ENCODE peak calls at places on chromosomes 1 and 21, in eight cellular contexts. D, G, U, Y, Q, H, X and M are unnamed samples.

GRCh38 chr21:32120231-32120630 is 158.6 kb downstream of the MIS18A start:
- DNase-seq in U (no peak), D (no peak), H (no peak), Y (no peak), G (no peak), Q (no peak), X (no peak), M (no peak)

GRCh38 chr21:45861156-45861870 is 120.3 kb upstream of the COL6A1 start:
- DNase-seq in X (no peak), Y (no peak), U (no peak), H (no peak), Q (no peak), G (no peak), D (no peak), M (no peak)

GRCh38 chr1:183248989-183249691 is 63.1 kb downstream of the LAMC2 start:
- DNase-seq in G (no peak), X (no peak), H (no peak), D (no peak), U (no peak), Y (no peak), Q (no peak), M (no peak)

GRCh38 chr21:36379236-36379635 is 6.0 kb upstream of the CHAF1B start:
- DNase-seq in H (no peak), D (no peak), Q (no peak), G (no peak), X (no peak), Y (no peak), U (no peak), M (no peak)

GRCh38 chr1:161989108-161989507 is 34.6 kb downstream of the OLFML2B start:
- DNase-seq in U (no peak), X (no peak), H (no peak), Y (peak; percentile 11), D (no peak), Q (no peak), G (no peak), M (no peak)

GRCh38 chr1:212600980-212601379 is 7.6 kb upstream of the ATF3 start:
- DNase-seq in U (no peak), D (no peak), H (no peak), X (no peak), G (no peak), Q (no peak), Y (no peak), M (no peak)

GRCh38 chr1:167095368-167095767 is 1.5 kb downstream of the STYXL2 start:
- DNase-seq in Q (no peak), U (peak; percentile 68), H (peak; percentile 15), Y (peak; percentile 61), G (no peak), D (no peak), X (no peak), M (no peak)

GRCh38 chr1:183806650-183807049 is 1.7 kb downstream of the RGL1 start:
- DNase-seq in Q (no peak), X (peak; percentile 35), H (no peak), G (no peak), D (no peak), U (no peak), Y (no peak), M (no peak)

GRCh38 chr1:61080408-61081134 is 1.8 kb upstream of the NFIA start:
- DNase-seq in Q (peak; percentile 18), Y (no peak), D (no peak), H (no peak), G (no peak), U (no peak), X (no peak), M (no peak)

GRCh38 chr1:173527151-173527826 is 50.2 kb downstream of the PRDX6 start:
- DNase-seq in X (no peak), D (no peak), H (no peak), U (no peak), Q (peak; percentile 57), Y (no peak), G (no peak), M (no peak)

GRCh38 chr1:206909883-206910318 is 11.8 kb downstream of the FCMR start:
- DNase-seq in Y (no peak), Q (no peak), D (no peak), U (no peak), G (no peak), H (no peak), X (no peak), M (peak; percentile 41)
- H3K27ac ChIP-seq in Y (no peak overlapping the region), Q (no peak overlapping the region), D (no peak overlapping the region), U (no peak overlapping the region), G (no peak overlapping the region), H (no peak overlapping the region), X (no peak overlapping the region), M (peak overlapping the region; percentile 57)

GRCh38 chr1:30940541-30940940 is 32.0 kb upstream of the SDC3 start:
- DNase-seq in H (no peak), G (no peak), D (no peak), Q (no peak), U (no peak), Y (no peak), X (no peak), M (no peak)
- H3K27ac ChIP-seq in H (no peak overlapping the region), G (no peak overlapping the region), D (no peak overlapping the region), Q (no peak overlapping the region), U (no peak overlapping the region), Y (no peak overlapping the region), X (no peak overlapping the region), M (no peak overlapping the region)

DNA sequence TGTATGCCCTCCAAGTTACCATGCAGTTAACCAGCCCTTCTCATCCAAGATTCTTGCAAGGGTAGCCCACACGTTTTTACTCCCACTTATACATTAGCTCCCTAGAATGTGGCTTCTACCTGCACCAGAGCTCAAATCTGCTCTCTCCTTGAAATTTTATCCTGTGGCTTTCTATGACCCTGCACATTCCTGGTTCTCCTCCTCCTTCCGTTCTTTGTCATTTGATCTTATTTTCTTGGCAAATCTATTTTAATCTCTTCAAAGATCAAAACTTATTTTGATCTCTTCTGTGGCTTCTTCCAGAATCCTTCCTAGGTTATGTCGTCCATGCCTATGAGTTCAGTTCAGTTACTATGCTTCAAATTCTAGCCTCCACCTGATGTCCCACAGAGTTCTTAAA is 115.6 kb upstream of the GUCA2B start:
- DNase-seq in U (no peak), X (no peak), H (no peak), D (no peak), Q (no peak), G (no peak), Y (no peak), M (no peak)
- H3K27ac ChIP-seq in U (no peak overlapping the region), X (no peak overlapping the region), H (no peak overlapping the region), D (no peak overlapping the region), Q (no peak overlapping the region), G (no peak overlapping the region), Y (no peak overlapping the region), M (no peak overlapping the region)

GRCh38 chr1:89975540-89976125 is 19.3 kb upstream of the ZNF326 start:
- DNase-seq in H (no peak), Y (no peak), U (no peak), D (no peak), G (no peak), X (no peak), Q (no peak), M (no peak)
- H3K27ac ChIP-seq in H (no peak overlapping the region), Y (no peak overlapping the region), U (no peak overlapping the region), D (no peak overlapping the region), G (no peak overlapping the region), X (no peak overlapping the region), Q (no peak overlapping the region), M (no peak overlapping the region)

DNA sequence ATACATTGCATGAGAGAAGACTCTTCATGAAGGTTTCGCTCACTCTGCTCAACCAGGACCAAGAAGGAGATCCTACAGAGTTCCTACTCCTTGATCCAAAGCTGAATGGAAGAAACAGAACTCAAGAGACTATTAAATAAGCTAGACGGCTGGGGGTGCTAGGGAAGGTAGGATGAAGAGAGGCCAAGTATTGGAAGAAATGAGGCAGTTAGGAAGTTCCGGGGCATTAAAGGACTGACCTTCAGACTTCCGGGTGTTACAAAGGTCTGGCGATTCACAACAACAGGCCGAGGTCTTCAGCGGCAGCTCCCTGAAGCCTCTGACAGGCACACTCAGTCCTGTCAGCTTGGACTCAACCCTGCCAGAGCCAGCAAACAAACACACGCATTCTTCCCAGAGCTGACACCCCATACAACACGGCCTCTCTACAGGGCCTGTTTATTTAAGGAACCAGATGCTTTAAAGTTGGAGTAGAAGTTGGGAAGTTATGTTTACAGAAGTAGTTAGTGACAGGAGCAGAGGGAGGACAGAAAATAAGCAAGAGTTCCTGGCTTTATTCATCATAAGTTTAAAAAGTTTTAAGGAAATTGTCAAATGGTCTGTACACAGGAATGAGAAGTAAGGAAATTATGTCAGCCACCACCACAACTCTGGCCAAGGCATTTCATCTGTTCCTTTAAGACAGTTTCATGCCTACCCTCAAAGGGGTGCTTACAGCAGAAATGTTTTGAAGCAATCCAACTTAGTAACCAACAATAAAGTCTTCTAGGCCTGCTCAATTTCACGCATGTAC is 4.7 kb downstream of the SORT1 start:
- DNase-seq in H (peak; percentile 60), D (no peak), Q (peak; percentile 86), Y (peak; percentile 81), U (peak; percentile 52), G (peak; percentile 86), X (no peak), M (peak; percentile 71)
- H3K27ac ChIP-seq in H (peak overlapping the region; percentile 63), D (no peak overlapping the region), Q (peak overlapping the region; percentile 91), Y (peak overlapping the region; percentile 77), U (peak overlapping the region; percentile 72), G (peak overlapping the region; percentile 86), X (no peak overlapping the region), M (peak overlapping the region; percentile 98)

GRCh38 chr21:42962360-42963007 is 11.9 kb upstream of the PKNOX1 start:
- DNase-seq in Y (no peak), D (no peak), G (no peak), H (no peak), X (no peak), U (no peak), Q (no peak), M (no peak)

GRCh38 chr21:42959754-42960153 is 14.6 kb upstream of the PKNOX1 start:
- DNase-seq in Q (no peak), U (no peak), H (no peak), Y (no peak), D (peak; percentile 82), G (no peak), X (no peak), M (no peak)

GRCh38 chr21:42956824-42957632 is 17.3 kb upstream of the PKNOX1 start:
- DNase-seq in D (peak; percentile 90), Y (no peak), Q (no peak), X (no peak), U (no peak), H (no peak), G (no peak), M (no peak)
- H3K27ac ChIP-seq in D (peak overlapping the region; percentile 98), Y (no peak overlapping the region), Q (no peak overlapping the region), X (no peak overlapping the region), U (no peak overlapping the region), H (no peak overlapping the region), G (no peak overlapping the region), M (no peak overlapping the region)

DNA sequence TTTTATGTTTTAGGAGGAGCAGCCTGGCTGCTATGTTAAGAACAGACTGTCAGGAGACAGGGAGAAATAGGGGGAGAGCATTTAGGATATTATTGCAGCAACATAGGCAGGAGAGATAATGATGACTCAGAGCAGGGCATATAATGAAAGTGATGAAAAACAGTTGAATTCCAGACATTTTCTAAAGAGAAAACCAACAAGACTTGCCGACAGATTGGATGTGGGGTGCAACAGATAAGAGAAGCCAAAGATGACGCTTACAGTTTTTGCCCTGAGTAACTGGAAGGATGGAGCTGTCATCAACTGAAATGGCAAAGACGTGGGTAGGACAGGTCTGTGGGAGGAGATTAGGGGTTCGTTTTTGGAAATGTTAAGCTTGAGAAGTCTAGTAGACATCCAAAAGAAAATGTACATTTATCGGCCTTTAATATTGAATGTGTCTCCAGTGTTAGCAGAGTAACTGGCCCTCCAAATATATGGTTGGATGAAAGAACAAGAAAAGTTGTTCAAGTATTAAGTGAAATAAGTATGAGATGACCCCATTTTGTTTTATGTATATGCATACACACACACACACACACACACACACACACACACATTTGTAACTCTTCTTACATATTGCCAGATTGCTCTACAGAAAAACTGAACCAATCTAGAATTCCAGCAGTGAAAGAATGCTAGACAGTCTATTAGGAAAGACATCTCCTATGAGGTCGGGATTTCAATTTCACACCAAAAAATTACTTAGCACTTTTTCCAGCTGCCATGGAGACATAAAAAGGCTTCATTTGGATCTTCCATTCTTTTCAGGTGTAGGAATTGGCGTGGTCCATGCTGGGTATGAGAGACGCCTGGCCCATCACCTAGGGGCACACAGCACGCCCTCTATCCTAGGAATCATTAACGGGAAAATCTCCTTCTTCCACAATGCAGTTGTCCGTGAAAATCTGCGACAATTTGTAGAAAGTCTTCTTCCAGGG is 17.2 kb downstream of the DNAJC16 start:
- DNase-seq in D (no peak), U (peak; percentile 84), Q (no peak), G (no peak), H (peak; percentile 11), Y (peak; percentile 67), X (no peak), M (no peak)
- H3K27ac ChIP-seq in D (no peak overlapping the region), U (peak overlapping the region; percentile 40), Q (peak overlapping the region; percentile 51), G (no peak overlapping the region), H (peak overlapping the region; percentile 31), Y (no peak overlapping the region), X (no peak overlapping the region), M (no peak overlapping the region)